ENCODE peak calls at places on chromosomes 13 and 19, in four cellular contexts. One of them, this sample, is unnamed.

GRCh38 chr13:99873141-99873540 is 98.4 kb downstream of the ZIC5 start:
- DNase-seq in cardiac muscle cell: no peak
- DNase-seq in T-helper 1 cell: no peak
- DNase-seq in stimulated activated CD4-positive, alpha-beta T cell treated with anti-CD3 and anti-CD28 coated beads, Interleukin-15, amount 100 ng/mL, for 48 hours: no peak
- DNase-seq in this sample: no peak

GRCh38 chr19:16645140-16645539 is 14.8 kb downstream of the SMIM7 start:
- DNase-seq in cardiac muscle cell: no peak
- DNase-seq in stimulated activated CD4-positive, alpha-beta T cell treated with anti-CD3 and anti-CD28 coated beads, Interleukin-15, amount 100 ng/mL, for 48 hours: no peak
- DNase-seq in T-helper 1 cell: no peak
- DNase-seq in this sample: no peak

GRCh38 chr13:113815151-113816058 is 48.5 kb downstream of the GAS6 start:
- DNase-seq in stimulated activated CD4-positive, alpha-beta T cell treated with anti-CD3 and anti-CD28 coated beads, Interleukin-15, amount 100 ng/mL, for 48 hours: peak
- DNase-seq in cardiac muscle cell: no peak
- DNase-seq in T-helper 1 cell: no peak
- DNase-seq in this sample: no peak

GRCh38 chr13:75123428-75123827 is 358.5 kb downstream of the TBC1D4 start:
- DNase-seq in cardiac muscle cell: peak
- DNase-seq in T-helper 1 cell: no peak
- DNase-seq in stimulated activated CD4-positive, alpha-beta T cell treated with anti-CD3 and anti-CD28 coated beads, Interleukin-15, amount 100 ng/mL, for 48 hours: no peak
- DNase-seq in this sample: no peak

GRCh38 chr13:113491418-113491883 is 940 bp upstream of the DCUN1D2 start:
- DNase-seq in T-helper 1 cell: no peak
- DNase-seq in cardiac muscle cell: peak
- DNase-seq in stimulated activated CD4-positive, alpha-beta T cell treated with anti-CD3 and anti-CD28 coated beads, Interleukin-15, amount 100 ng/mL, for 48 hours: no peak
- DNase-seq in this sample: no peak

GRCh38 chr19:11814707-11815050 is 606 bp downstream of the ZNF440 start:
- DNase-seq in cardiac muscle cell: peak
- DNase-seq in T-helper 1 cell: no peak
- DNase-seq in stimulated activated CD4-positive, alpha-beta T cell treated with anti-CD3 and anti-CD28 coated beads, Interleukin-15, amount 100 ng/mL, for 48 hours: no peak
- DNase-seq in this sample: no peak

GRCh38 chr13:73235385-73235784 is 176.6 kb downstream of the KLF5 start:
- DNase-seq in T-helper 1 cell: no peak
- DNase-seq in stimulated activated CD4-positive, alpha-beta T cell treated with anti-CD3 and anti-CD28 coated beads, Interleukin-15, amount 100 ng/mL, for 48 hours: no peak
- DNase-seq in cardiac muscle cell: no peak
- DNase-seq in this sample: no peak

GRCh38 chr13:113140677-113141590 is 17.5 kb upstream of the PROZ start:
- DNase-seq in T-helper 1 cell: no peak
- DNase-seq in cardiac muscle cell: no peak
- DNase-seq in stimulated activated CD4-positive, alpha-beta T cell treated with anti-CD3 and anti-CD28 coated beads, Interleukin-15, amount 100 ng/mL, for 48 hours: no peak
- DNase-seq in this sample: no peak